ENCODE peak calls at places on chromosome 13, in eight cellular contexts. T is neural crest cell; M is head of caudate nucleus; O is T-helper 2 cell; K is central memory CD8-positive, alpha-beta T cell; D is CD8-positive, alpha-beta memory T cell; B is A549; L is COLO829. U is an unnamed sample.

GRCh38 chr13:29543230-29544215 is 52.0 kb downstream of the SLC7A1 start:
- DNase-seq in T (no peak), M (no peak), O (peak), K (no peak), D (no peak), B (no peak), L (no peak), U (no peak)

GRCh38 chr13:38686635-38687245 is at the start of gene FREM2:
- DNase-seq in T (peak), M (peak), O (no peak), K (no peak), D (no peak), B (peak), L (peak), U (no peak)

GRCh38 chr13:98677398-98677797 is 75.1 kb downstream of the SLC15A1 start:
- DNase-seq in T (no peak), M (no peak), O (no peak), K (no peak), D (no peak), B (no peak), L (no peak), U (no peak)

GRCh38 chr13:32811297-32811800 is 204.9 kb upstream of the KL start:
- DNase-seq in T (no peak), M (no peak), O (no peak), K (no peak), D (no peak), B (no peak), L (no peak), U (no peak)

GRCh38 chr13:72437458-72437857 is 290.0 kb downstream of the MZT1 start:
- DNase-seq in T (no peak), M (no peak), O (no peak), K (no peak), D (no peak), B (no peak), L (peak), U (no peak)

GRCh38 chr13:41962994-41963393 is 2.1 kb upstream of the VWA8 start:
- DNase-seq in T (no peak), M (no peak), O (no peak), K (no peak), D (no peak), B (no peak), L (no peak), U (no peak)

GRCh38 chr13:100514788-100515409 is 73.7 kb downstream of the GGACT start:
- DNase-seq in T (peak), M (peak), O (peak), K (peak), D (peak), B (peak), L (peak), U (peak)

GRCh38 chr13:41645313-41645712 is 188.0 kb downstream of the RGCC start:
- DNase-seq in T (no peak), M (no peak), O (no peak), K (no peak), D (no peak), B (no peak), L (no peak), U (no peak)

GRCh38 chr13:40562975-40563349 is 103.5 kb downstream of the FOXO1 start:
- DNase-seq in T (no peak), M (no peak), O (no peak), K (no peak), D (no peak), B (no peak), L (no peak), U (no peak)

GRCh38 chr13:113086991-113087922 is 18.3 kb upstream of the F7 start:
- DNase-seq in T (no peak), M (no peak), O (no peak), K (no peak), D (no peak), B (no peak), L (no peak), U (no peak)

GRCh38 chr13:37587236-37587635 is 11.3 kb downstream of the POSTN start:
- DNase-seq in T (no peak), M (no peak), O (no peak), K (no peak), D (no peak), B (no peak), L (peak), U (no peak)

GRCh38 chr13:33543631-33544030 is 258.1 kb upstream of the STARD13 start:
- DNase-seq in T (no peak), M (no peak), O (no peak), K (no peak), D (no peak), B (no peak), L (no peak), U (no peak)

GRCh38 chr13:29587645-29588044 is 7.8 kb downstream of the SLC7A1 start:
- DNase-seq in T (no peak), M (no peak), O (no peak), K (no peak), D (no peak), B (no peak), L (peak), U (no peak)

GRCh38 chr13:102128216-102128800 is 273.5 kb downstream of the FGF14 start:
- DNase-seq in T (no peak), M (no peak), O (no peak), K (no peak), D (no peak), B (no peak), L (no peak), U (no peak)

U was measured in putamen.